ENCODE peak calls at places on chromosomes 5 and 9, in five cellular contexts. H is cardiac fibroblast, M is kidney epithelial cell, N is A549, J is DND-41. V is an unnamed sample.

GRCh38 chr9:22682536-22683392 is 236.1 kb downstream of the DMRTA1 start:
- DNase-seq in H (peak; percentile 22), M (peak; percentile 60), N (peak; percentile 2), J (no peak), V (no peak)

GRCh38 chr5:150446583-150446982 is 3.0 kb downstream of the RPS14 start:
- DNase-seq in H (no peak), M (no peak), N (no peak), J (no peak), V (no peak)

GRCh38 chr9:95507456-95508241 is 9.1 kb downstream of the PTCH1 start:
- DNase-seq in H (peak; percentile 79), M (no peak), N (peak; percentile 86), J (no peak), V (no peak)

GRCh38 chr9:124392254-124392653 is 23.0 kb downstream of the PSMB7 start:
- DNase-seq in H (no peak), M (no peak), N (peak; percentile 29), J (no peak), V (no peak)

GRCh38 chr9:121655231-121655755 is 3.9 kb downstream of the DAB2IP start:
- DNase-seq in H (no peak), M (no peak), N (no peak), J (no peak), V (no peak)

GRCh38 chr5:115573133-115573532 is 28.6 kb upstream of the FEM1C start:
- DNase-seq in H (peak; percentile 67), M (no peak), N (no peak), J (no peak), V (no peak)

GRCh38 chr9:108184941-108185340 is 670.8 kb downstream of the ACTL7B start:
- DNase-seq in H (peak; percentile 59), M (no peak), N (no peak), J (no peak), V (peak; percentile 10)

GRCh38 chr5:139137703-139138102 is 60.5 kb downstream of the SIL1 start:
- DNase-seq in H (peak; percentile 57), M (no peak), N (peak; percentile 56), J (no peak), V (no peak)

GRCh38 chr9:136725612-136726011 is 13.2 kb downstream of the DIPK1B start:
- DNase-seq in H (peak; percentile 50), M (no peak), N (no peak), J (no peak), V (no peak)

GRCh38 chr5:123665822-123666371 is 153.9 kb downstream of the CSNK1G3 start:
- DNase-seq in H (no peak), M (no peak), N (peak; percentile 16), J (no peak), V (no peak)

GRCh38 chr5:96871686-96872085 is 4.6 kb upstream of the ERAP2 start:
- DNase-seq in H (no peak), M (no peak), N (no peak), J (no peak), V (no peak)

GRCh38 chr5:83095973-83096539 is 18.7 kb downstream of the XRCC4 start:
- DNase-seq in H (peak; percentile 83), M (peak; percentile 71), N (peak; percentile 62), J (no peak), V (no peak)

GRCh38 chr5:108481355-108481931 is 99.5 kb upstream of the FBXL17 start:
- DNase-seq in H (peak; percentile 46), M (no peak), N (peak; percentile 37), J (no peak), V (peak; percentile 3)

GRCh38 chr5:149532413-149532812 is 18.8 kb downstream of the CSNK1A1 start:
- DNase-seq in H (no peak), M (no peak), N (no peak), J (no peak), V (no peak)

GRCh38 chr9:37911271-37911681 is 7.3 kb upstream of the SLC25A51 start:
- DNase-seq in H (no peak), M (no peak), N (no peak), J (no peak), V (no peak)

GRCh38 chr5:1933364-1934055 is 50.8 kb upstream of the IRX4 start:
- DNase-seq in H (no peak), M (no peak), N (no peak), J (no peak), V (no peak)

GRCh38 chr5:1929108-1929991 is 46.6 kb upstream of the IRX4 start:
- DNase-seq in H (no peak), M (no peak), N (no peak), J (no peak), V (no peak)

GRCh38 chr5:1931590-1932138 is 48.9 kb upstream of the IRX4 start:
- DNase-seq in H (no peak), M (no peak), N (no peak), J (no peak), V (no peak)

GRCh38 chr5:1930880-1931589 is 48.3 kb upstream of the IRX4 start:
- DNase-seq in H (no peak), M (no peak), N (no peak), J (no peak), V (no peak)

DNA sequence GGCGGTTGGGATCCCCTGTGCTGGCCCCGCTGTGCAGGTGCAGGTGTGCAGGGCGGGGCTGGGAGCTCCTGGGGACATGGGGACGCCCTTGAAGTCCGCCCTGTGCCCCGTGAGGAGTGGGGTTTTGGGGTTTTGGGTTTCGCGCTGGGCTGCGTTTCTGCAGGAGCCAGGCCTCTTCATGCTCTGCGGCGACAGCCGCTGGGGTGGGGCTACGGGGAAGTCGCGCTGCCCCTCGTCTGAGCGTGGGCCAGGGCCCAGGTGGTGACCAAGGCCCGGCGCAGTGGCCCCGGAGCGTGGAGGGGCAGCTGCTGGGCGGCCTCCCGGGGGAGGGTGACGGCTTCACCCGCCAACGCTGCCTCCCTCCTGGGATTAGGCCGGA is 47.8 kb upstream of the IRX4 start:
- DNase-seq in H (no peak), M (no peak), N (no peak), J (peak; percentile 13), V (no peak)
- H3K4me3 ChIP-seq in H (no peak overlapping the region), M (no peak overlapping the region), N (no peak overlapping the region), J (no peak overlapping the region), V (no peak overlapping the region)

DNA sequence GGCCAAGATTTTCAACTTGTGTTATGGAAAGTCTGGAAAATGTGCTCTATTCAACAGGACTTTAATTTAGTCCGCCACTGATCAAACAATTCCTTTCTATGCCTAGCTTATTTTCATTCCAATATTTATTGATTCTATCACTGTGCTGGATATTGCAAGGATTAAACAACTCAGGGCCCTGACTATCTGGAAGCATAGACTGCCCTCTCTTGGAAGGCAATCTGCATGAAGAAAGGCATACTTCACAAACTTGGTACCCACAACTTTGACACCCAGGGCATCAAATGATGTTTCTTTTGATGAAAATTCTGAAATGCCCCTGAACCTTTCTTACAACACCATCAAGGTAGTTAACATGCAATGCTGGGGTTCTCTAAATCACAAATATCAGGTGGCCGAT is 126.5 kb upstream of the HMHB1 start:
- DNase-seq in H (peak; percentile 61), M (no peak), N (peak; percentile 39), J (no peak), V (no peak)
- TF ChIP-seq CTCF in H (peak; percentile 50), M (no peak), N (no peak), J (peak; percentile 32), V (peak; percentile 61)

GRCh38 chr9:130715270-130716077 is 21.9 kb downstream of the EXOSC2 start:
- DNase-seq in H (peak; percentile 62), M (no peak), N (no peak), J (no peak), V (no peak)
- H3K4me3 ChIP-seq in H (peak overlapping the region; percentile 91), M (peak overlapping the region; percentile 95), N (peak overlapping the region; percentile 90), J (peak overlapping the region; percentile 68), V (peak overlapping the region; percentile 83)

GRCh38 chr5:7246312-7246711 is 149.6 kb upstream of the ADCY2 start:
- DNase-seq in H (no peak), M (no peak), N (no peak), J (no peak), V (no peak)

GRCh38 chr5:7245401-7245800 is 150.5 kb upstream of the ADCY2 start:
- DNase-seq in H (no peak), M (no peak), N (no peak), J (no peak), V (no peak)

GRCh38 chr5:7251127-7251526 is 144.8 kb upstream of the ADCY2 start:
- DNase-seq in H (no peak), M (no peak), N (no peak), J (no peak), V (no peak)

GRCh38 chr5:7250609-7251008 is 145.3 kb upstream of the ADCY2 start:
- DNase-seq in H (no peak), M (no peak), N (no peak), J (no peak), V (no peak)

DNA sequence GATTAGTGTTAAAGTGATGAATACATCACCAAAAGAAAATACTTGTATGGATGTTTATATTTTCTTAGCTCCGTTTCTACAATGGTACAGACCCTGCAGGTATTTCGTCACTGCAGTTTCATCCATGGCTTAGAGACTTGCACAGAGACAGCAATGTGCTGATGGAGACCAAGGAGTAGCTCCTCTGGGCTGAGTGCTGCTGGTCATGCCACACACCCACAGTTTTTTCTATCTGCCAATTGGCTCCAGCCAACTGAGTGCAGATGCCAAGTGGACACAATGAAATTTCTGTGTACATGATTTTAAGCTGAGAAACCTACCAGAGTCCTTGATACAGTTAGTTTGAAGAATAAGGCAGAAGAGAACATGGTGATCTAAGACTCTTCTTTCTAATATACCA is 145.9 kb upstream of the ADCY2 start:
- DNase-seq in H (no peak), M (no peak), N (no peak), J (no peak), V (no peak)
- TF ChIP-seq CTCF in H (no peak), M (no peak), N (no peak), J (no peak), V (no peak)

DNA sequence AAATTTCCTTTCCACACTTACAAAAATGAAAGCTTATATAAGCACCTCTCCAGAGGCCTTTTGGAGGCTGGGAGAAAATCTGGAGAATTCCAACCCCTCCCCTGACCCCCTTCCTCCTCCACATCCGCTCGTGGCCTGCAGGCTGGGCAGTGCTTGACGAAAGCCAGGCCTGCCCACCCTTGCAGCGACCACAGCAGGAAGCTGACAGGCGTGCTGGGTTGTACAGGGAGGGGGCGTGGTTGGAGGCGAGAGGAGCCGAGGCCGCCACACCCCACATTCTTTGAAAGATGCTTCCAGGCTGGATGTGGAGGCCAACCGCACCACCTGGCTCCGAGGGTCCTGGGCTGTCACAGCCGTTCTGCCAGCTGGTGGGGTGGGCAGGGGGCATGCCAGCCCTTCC is 47.8 kb upstream of the IER5L start:
- DNase-seq in H (peak; percentile 86), M (no peak), N (peak; percentile 77), J (peak; percentile 73), V (peak; percentile 66)
- H3K4me3 ChIP-seq in H (no peak overlapping the region), M (no peak overlapping the region), N (no peak overlapping the region), J (no peak overlapping the region), V (no peak overlapping the region)

GRCh38 chr9:134364391-134365114 is 38.3 kb downstream of the RXRA start:
- DNase-seq in H (no peak), M (no peak), N (no peak), J (peak; percentile 8), V (no peak)
- TF ChIP-seq CTCF in H (peak; percentile 6), M (no peak), N (no peak), J (peak; percentile 45), V (peak; percentile 2)

GRCh38 chr5:172920447-172920849 is 38.8 kb upstream of the RPL26L1 start:
- DNase-seq in H (peak; percentile 99), M (peak; percentile 92), N (peak; percentile 97), J (no peak), V (no peak)

GRCh38 chr5:172918421-172919371 is 40.5 kb upstream of the RPL26L1 start:
- DNase-seq in H (no peak), M (no peak), N (no peak), J (no peak), V (no peak)

GRCh38 chr5:172921906-172922305 is 37.3 kb upstream of the RPL26L1 start:
- DNase-seq in H (no peak), M (no peak), N (no peak), J (no peak), V (no peak)

GRCh38 chr5:172920995-172921394 is 38.2 kb upstream of the RPL26L1 start:
- DNase-seq in H (no peak), M (no peak), N (no peak), J (no peak), V (no peak)

GRCh38 chr5:172919525-172920446 is 39.4 kb upstream of the RPL26L1 start:
- DNase-seq in H (peak; percentile 54), M (no peak), N (no peak), J (no peak), V (no peak)
- H3K4me3 ChIP-seq in H (no peak overlapping the region), M (no peak overlapping the region), N (no peak overlapping the region), J (no peak overlapping the region), V (no peak overlapping the region)